ENCODE peak calls at places on chromosomes 2 and 18, in eight cellular contexts. Y is activated naive CD8-positive, alpha-beta T cell treated with anti-CD3 and anti-CD28 coated beads, Interleukin-2, amount 10 ng/mL, durations not matched to agents 7 days and 5 days; M is heart right ventricle; G is GM03348; L is CD8-positive, alpha-beta memory T cell; H is GM13976; W is HTR-8/SVneo; S is left colon. P is an unnamed sample.

GRCh38 chr18:3722662-3723433 is 272.9 kb downstream of the TGIF1 start:
- DNase-seq in L (no peak), G (no peak), S (no peak), H (no peak), W (no peak), Y (no peak), M (no peak), P (no peak)

GRCh38 chr2:169160926-169161481 is 91.6 kb downstream of the DHRS9 start:
- DNase-seq in Y (no peak), G (no peak), L (no peak), H (no peak), S (no peak), M (no peak), W (no peak), P (no peak)

GRCh38 chr2:109470121-109470921 is 143.4 kb downstream of the SEPTIN10 start:
- DNase-seq in M (peak), W (peak), Y (no peak), L (no peak), G (peak), H (no peak), S (peak), P (no peak)

GRCh38 chr18:7290077-7290476 is 59.2 kb downstream of the LRRC30 start:
- DNase-seq in S (no peak), G (no peak), Y (no peak), M (no peak), H (no peak), L (no peak), W (no peak), P (no peak)

GRCh38 chr2:142041105-142041504 is 89.7 kb downstream of the LRP1B start:
- DNase-seq in Y (no peak), W (no peak), G (no peak), S (no peak), H (no peak), M (no peak), L (no peak), P (no peak)

GRCh38 chr2:129758461-129759185 is 220.8 kb upstream of the RAB6C start:
- DNase-seq in S (no peak), W (no peak), L (no peak), G (no peak), H (no peak), M (peak), Y (no peak), P (no peak)

GRCh38 chr2:229419158-229419557 is 148.1 kb upstream of the PID1 start:
- DNase-seq in M (no peak), L (no peak), H (no peak), Y (no peak), G (peak), S (no peak), W (no peak), P (no peak)

GRCh38 chr2:197273485-197273884 is 37.1 kb downstream of the ANKRD44 start:
- DNase-seq in Y (no peak), H (no peak), L (no peak), W (no peak), M (no peak), G (no peak), S (no peak), P (no peak)

GRCh38 chr2:27730249-27730648 is 41.3 kb upstream of the MRPL33 start:
- DNase-seq in Y (no peak), W (no peak), S (no peak), M (no peak), H (no peak), G (no peak), L (no peak), P (no peak)

GRCh38 chr2:64650722-64651338 is 2.9 kb downstream of the SERTAD2 start:
- DNase-seq in S (peak), M (no peak), G (no peak), W (no peak), H (no peak), Y (no peak), L (no peak), P (no peak)

GRCh38 chr18:70249118-70249517 is 39.7 kb upstream of the SOCS6 start:
- DNase-seq in H (no peak), G (peak), L (no peak), S (no peak), W (no peak), Y (no peak), M (no peak), P (no peak)

GRCh38 chr2:28387082-28387960 is 5.3 kb upstream of the FOSL2 start:
- DNase-seq in W (peak), S (no peak), L (no peak), G (peak), Y (no peak), H (no peak), M (no peak), P (no peak)

GRCh38 chr18:48622911-48623431 is 84.1 kb downstream of the CTIF start:
- DNase-seq in G (peak), Y (no peak), H (no peak), M (no peak), W (no peak), L (no peak), S (no peak), P (no peak)

GRCh38 chr18:48027401-48027931 is 97.0 kb upstream of the SMAD2 start:
- DNase-seq in G (peak), H (no peak), W (no peak), L (no peak), S (peak), Y (no peak), M (no peak), P (no peak)

GRCh38 chr2:15136639-15137038 is 424.5 kb downstream of the NBAS start:
- DNase-seq in H (no peak), Y (no peak), G (no peak), L (no peak), S (no peak), M (no peak), W (no peak), P (no peak)

GRCh38 chr2:172549131-172549530 is 6.8 kb upstream of the PDK1 start:
- DNase-seq in M (no peak), W (no peak), L (no peak), G (no peak), S (no peak), H (no peak), Y (no peak), P (no peak)

GRCh38 chr18:9974279-9974915 is 60.6 kb downstream of the VAPA start:
- DNase-seq in M (no peak), W (no peak), G (no peak), Y (no peak), S (no peak), L (no peak), H (no peak), P (no peak)

GRCh38 chr2:65061146-65061909 is 5.1 kb downstream of the CEP68 start:
- DNase-seq in M (no peak), S (no peak), G (no peak), W (no peak), L (no peak), H (no peak), Y (no peak), P (no peak)

GRCh38 chr18:50924372-50924771 is 43.5 kb upstream of the ELAC1 start:
- DNase-seq in S (no peak), W (no peak), G (peak), L (no peak), H (no peak), M (no peak), Y (no peak), P (no peak)

GRCh38 chr2:43592443-43592842 is 3.4 kb downstream of the THADA start:
- DNase-seq in H (no peak), W (no peak), G (peak), M (no peak), Y (no peak), L (no peak), S (no peak), P (no peak)

GRCh38 chr2:25294573-25295462 is 46.9 kb downstream of the DNMT3A start:
- DNase-seq in H (peak), G (no peak), L (peak), M (peak), Y (peak), W (no peak), S (peak), P (peak)

GRCh38 chr2:42754021-42754775 is 9.7 kb downstream of the OXER1 start:
- DNase-seq in W (no peak), H (peak), L (no peak), Y (no peak), S (no peak), M (no peak), G (no peak), P (no peak)

GRCh38 chr18:44733069-44733753 is 52.5 kb downstream of the SETBP1 start:
- DNase-seq in H (no peak), Y (no peak), S (no peak), G (peak), M (no peak), W (no peak), L (no peak), P (no peak)

GRCh38 chr2:170088776-170089175 is 89.2 kb upstream of the MYO3B start:
- DNase-seq in H (no peak), M (peak), Y (no peak), G (no peak), W (no peak), L (no peak), S (no peak), P (no peak)

GRCh38 chr2:69201243-69201642 is 185.8 kb downstream of the GFPT1 start:
- DNase-seq in L (no peak), W (no peak), Y (no peak), H (no peak), G (no peak), M (no peak), S (no peak), P (no peak)

GRCh38 chr2:109248590-109248989 is 119.6 kb downstream of the SH3RF3 start:
- DNase-seq in M (no peak), Y (no peak), H (no peak), W (no peak), S (no peak), G (no peak), L (no peak), P (no peak)

GRCh38 chr2:221488134-221488807 is 83.8 kb downstream of the EPHA4 start:
- DNase-seq in W (no peak), Y (no peak), L (no peak), S (no peak), G (no peak), M (no peak), H (no peak), P (no peak)

GRCh38 chr18:13973061-13973460 is 57.7 kb upstream of the MC2R start:
- DNase-seq in W (no peak), G (no peak), S (no peak), M (no peak), H (no peak), Y (no peak), L (no peak), P (no peak)

GRCh38 chr2:63054812-63055509 is 4.3 kb downstream of the OTX1 start:
- DNase-seq in W (no peak), L (no peak), G (no peak), M (no peak), Y (peak), H (peak), S (no peak), P (no peak)

GRCh38 chr2:202290316-202290715 is 24.8 kb downstream of the NOP58 start:
- DNase-seq in S (no peak), G (no peak), W (no peak), Y (no peak), H (no peak), L (no peak), M (no peak), P (no peak)

GRCh38 chr18:6971823-6972478 is 145.6 kb downstream of the LAMA1 start:
- DNase-seq in M (no peak), H (no peak), L (no peak), G (no peak), S (no peak), W (no peak), Y (no peak), P (no peak)

GRCh38 chr2:231708773-231709635 is 679 bp downstream of the PTMA start:
- DNase-seq in H (peak), S (peak), Y (peak), G (peak), L (peak), W (no peak), M (peak), P (peak)

GRCh38 chr2:16774091-16774490 is 108.5 kb upstream of the CYRIA start:
- DNase-seq in M (no peak), S (no peak), L (no peak), H (no peak), W (no peak), Y (no peak), G (no peak), P (no peak)

GRCh38 chr2:218982312-218983262 is 2.4 kb downstream of the FEV start:
- DNase-seq in W (no peak), L (no peak), H (peak), Y (no peak), M (no peak), S (no peak), G (no peak), P (no peak)

GRCh38 chr18:71995895-71996443 is 548.2 kb downstream of the CBLN2 start:
- DNase-seq in G (no peak), S (no peak), W (no peak), L (no peak), H (no peak), M (no peak), Y (no peak), P (no peak)

GRCh38 chr18:22279741-22280452 is 110.5 kb downstream of the GATA6 start:
- DNase-seq in Y (no peak), M (no peak), G (peak), L (no peak), W (peak), S (no peak), H (no peak), P (no peak)

GRCh38 chr2:10235099-10235908 is 67.4 kb upstream of the HPCAL1 start:
- DNase-seq in H (no peak), Y (no peak), M (no peak), W (no peak), L (no peak), S (no peak), G (peak), P (no peak)